ENCODE peak calls at places on chromosomes 7 and 10, in six cellular contexts. One of them, this sample, is unnamed.

GRCh38 chr10:95278061-95278988 is 12.5 kb downstream of the PDLIM1 start:
- DNase-seq in NCI-H1105 treated with DMSO at 0.1 percent for 48 hours: no peak
- DNase-seq in iPS-NIHi11: no peak
- DNase-seq in T-helper 9 cell: no peak
- DNase-seq in caudate nucleus: no peak
- DNase-seq in GM23248: peak
- DNase-seq in this sample: peak

GRCh38 chr10:64379898-64380297 is 858.7 kb downstream of the REEP3 start:
- DNase-seq in NCI-H1105 treated with DMSO at 0.1 percent for 48 hours: no peak
- DNase-seq in iPS-NIHi11: no peak
- DNase-seq in T-helper 9 cell: no peak
- DNase-seq in caudate nucleus: no peak
- DNase-seq in GM23248: no peak
- DNase-seq in this sample: peak

GRCh38 chr7:100655908-100656674 is at the start of gene ACTL6B:
- DNase-seq in NCI-H1105 treated with DMSO at 0.1 percent for 48 hours: peak
- DNase-seq in iPS-NIHi11: peak
- DNase-seq in T-helper 9 cell: peak
- DNase-seq in caudate nucleus: peak
- DNase-seq in GM23248: peak
- DNase-seq in this sample: peak

GRCh38 chr7:140656548-140657515 is 15.9 kb upstream of the ADCK2 start:
- DNase-seq in NCI-H1105 treated with DMSO at 0.1 percent for 48 hours: no peak
- DNase-seq in iPS-NIHi11: no peak
- DNase-seq in T-helper 9 cell: no peak
- DNase-seq in caudate nucleus: no peak
- DNase-seq in GM23248: peak
- DNase-seq in this sample: no peak

GRCh38 chr10:75388082-75388481 is 13.5 kb downstream of the ZNF503 start:
- DNase-seq in NCI-H1105 treated with DMSO at 0.1 percent for 48 hours: no peak
- DNase-seq in iPS-NIHi11: no peak
- DNase-seq in T-helper 9 cell: no peak
- DNase-seq in caudate nucleus: no peak
- DNase-seq in GM23248: no peak
- DNase-seq in this sample: no peak

GRCh38 chr7:4631664-4632171 is 50.4 kb upstream of the FOXK1 start:
- DNase-seq in NCI-H1105 treated with DMSO at 0.1 percent for 48 hours: no peak
- DNase-seq in iPS-NIHi11: peak
- DNase-seq in T-helper 9 cell: no peak
- DNase-seq in caudate nucleus: peak
- DNase-seq in GM23248: peak
- DNase-seq in this sample: peak

GRCh38 chr10:25349520-25349919 is 174.7 kb downstream of the GPR158 start:
- DNase-seq in NCI-H1105 treated with DMSO at 0.1 percent for 48 hours: no peak
- DNase-seq in iPS-NIHi11: no peak
- DNase-seq in T-helper 9 cell: no peak
- DNase-seq in caudate nucleus: no peak
- DNase-seq in GM23248: no peak
- DNase-seq in this sample: no peak

GRCh38 chr7:20312562-20312961 is 18.1 kb upstream of the ITGB8 start:
- DNase-seq in NCI-H1105 treated with DMSO at 0.1 percent for 48 hours: no peak
- DNase-seq in iPS-NIHi11: no peak
- DNase-seq in T-helper 9 cell: no peak
- DNase-seq in caudate nucleus: no peak
- DNase-seq in GM23248: no peak
- DNase-seq in this sample: no peak

GRCh38 chr7:42292991-42293521 is 56.0 kb upstream of the GLI3 start:
- DNase-seq in NCI-H1105 treated with DMSO at 0.1 percent for 48 hours: no peak
- DNase-seq in iPS-NIHi11: no peak
- DNase-seq in T-helper 9 cell: no peak
- DNase-seq in caudate nucleus: no peak
- DNase-seq in GM23248: peak
- DNase-seq in this sample: no peak

GRCh38 chr7:141461924-141462323 is 89.3 kb upstream of the AGK start:
- DNase-seq in NCI-H1105 treated with DMSO at 0.1 percent for 48 hours: no peak
- DNase-seq in iPS-NIHi11: no peak
- DNase-seq in T-helper 9 cell: no peak
- DNase-seq in caudate nucleus: no peak
- DNase-seq in GM23248: no peak
- DNase-seq in this sample: no peak

GRCh38 chr7:142496545-142496991 is 238.7 kb upstream of the PRSS58 start:
- DNase-seq in NCI-H1105 treated with DMSO at 0.1 percent for 48 hours: peak
- DNase-seq in iPS-NIHi11: peak
- DNase-seq in T-helper 9 cell: no peak
- DNase-seq in caudate nucleus: no peak
- DNase-seq in GM23248: peak
- DNase-seq in this sample: peak

GRCh38 chr10:130141038-130141437 is 4.8 kb downstream of the GLRX3 start:
- DNase-seq in NCI-H1105 treated with DMSO at 0.1 percent for 48 hours: no peak
- DNase-seq in iPS-NIHi11: no peak
- DNase-seq in T-helper 9 cell: no peak
- DNase-seq in caudate nucleus: no peak
- DNase-seq in GM23248: no peak
- DNase-seq in this sample: no peak

GRCh38 chr10:60979667-60980104 is 35.7 kb upstream of the RHOBTB1 start:
- DNase-seq in NCI-H1105 treated with DMSO at 0.1 percent for 48 hours: no peak
- DNase-seq in iPS-NIHi11: no peak
- DNase-seq in T-helper 9 cell: no peak
- DNase-seq in caudate nucleus: no peak
- DNase-seq in GM23248: no peak
- DNase-seq in this sample: no peak

GRCh38 chr7:31950101-31950755 is 120.0 kb downstream of the PDE1C start:
- DNase-seq in NCI-H1105 treated with DMSO at 0.1 percent for 48 hours: no peak
- DNase-seq in iPS-NIHi11: no peak
- DNase-seq in T-helper 9 cell: no peak
- DNase-seq in caudate nucleus: no peak
- DNase-seq in GM23248: peak
- DNase-seq in this sample: no peak

GRCh38 chr7:2079332-2080068 is 153.2 kb downstream of the MAD1L1 start:
- DNase-seq in NCI-H1105 treated with DMSO at 0.1 percent for 48 hours: no peak
- DNase-seq in iPS-NIHi11: no peak
- DNase-seq in T-helper 9 cell: no peak
- DNase-seq in caudate nucleus: no peak
- DNase-seq in GM23248: no peak
- DNase-seq in this sample: no peak

GRCh38 chr10:14705548-14706234 is 69.0 kb downstream of the FAM107B start:
- DNase-seq in NCI-H1105 treated with DMSO at 0.1 percent for 48 hours: no peak
- DNase-seq in iPS-NIHi11: no peak
- DNase-seq in T-helper 9 cell: no peak
- DNase-seq in caudate nucleus: no peak
- DNase-seq in GM23248: no peak
- DNase-seq in this sample: peak

GRCh38 chr7:148697950-148698396 is 730 bp upstream of the CUL1 start:
- DNase-seq in NCI-H1105 treated with DMSO at 0.1 percent for 48 hours: peak
- DNase-seq in iPS-NIHi11: no peak
- DNase-seq in T-helper 9 cell: no peak
- DNase-seq in caudate nucleus: no peak
- DNase-seq in GM23248: peak
- DNase-seq in this sample: peak

GRCh38 chr7:134587736-134588135 is 38.8 kb downstream of the AKR1B15 start:
- DNase-seq in NCI-H1105 treated with DMSO at 0.1 percent for 48 hours: no peak
- DNase-seq in iPS-NIHi11: no peak
- DNase-seq in T-helper 9 cell: no peak
- DNase-seq in caudate nucleus: no peak
- DNase-seq in GM23248: peak
- DNase-seq in this sample: no peak

GRCh38 chr10:71697938-71698709 is 21.5 kb downstream of the C10orf105 start:
- DNase-seq in NCI-H1105 treated with DMSO at 0.1 percent for 48 hours: no peak
- DNase-seq in iPS-NIHi11: no peak
- DNase-seq in T-helper 9 cell: peak
- DNase-seq in caudate nucleus: no peak
- DNase-seq in GM23248: no peak
- DNase-seq in this sample: no peak

GRCh38 chr7:55077581-55078410 is 59.0 kb downstream of the EGFR start:
- DNase-seq in NCI-H1105 treated with DMSO at 0.1 percent for 48 hours: no peak
- DNase-seq in iPS-NIHi11: no peak
- DNase-seq in T-helper 9 cell: no peak
- DNase-seq in caudate nucleus: no peak
- DNase-seq in GM23248: no peak
- DNase-seq in this sample: no peak

GRCh38 chr10:109205929-109206585 is 717.3 kb downstream of the XPNPEP1 start:
- DNase-seq in NCI-H1105 treated with DMSO at 0.1 percent for 48 hours: no peak
- DNase-seq in iPS-NIHi11: no peak
- DNase-seq in T-helper 9 cell: no peak
- DNase-seq in caudate nucleus: no peak
- DNase-seq in GM23248: peak
- DNase-seq in this sample: no peak

GRCh38 chr7:35508623-35509400 is 186.1 kb downstream of the HERPUD2 start:
- DNase-seq in NCI-H1105 treated with DMSO at 0.1 percent for 48 hours: no peak
- DNase-seq in iPS-NIHi11: no peak
- DNase-seq in T-helper 9 cell: no peak
- DNase-seq in caudate nucleus: no peak
- DNase-seq in GM23248: no peak
- DNase-seq in this sample: no peak

GRCh38 chr7:70654146-70654545 is 477.8 kb upstream of the GALNT17 start:
- DNase-seq in NCI-H1105 treated with DMSO at 0.1 percent for 48 hours: no peak
- DNase-seq in iPS-NIHi11: no peak
- DNase-seq in T-helper 9 cell: no peak
- DNase-seq in caudate nucleus: no peak
- DNase-seq in GM23248: no peak
- DNase-seq in this sample: no peak

GRCh38 chr7:140330128-140330527 is 68.2 kb downstream of the SLC37A3 start:
- DNase-seq in NCI-H1105 treated with DMSO at 0.1 percent for 48 hours: peak
- DNase-seq in iPS-NIHi11: no peak
- DNase-seq in T-helper 9 cell: no peak
- DNase-seq in caudate nucleus: no peak
- DNase-seq in GM23248: no peak
- DNase-seq in this sample: no peak

GRCh38 chr7:52273685-52274610 is 761.5 kb upstream of the POM121L12 start:
- DNase-seq in NCI-H1105 treated with DMSO at 0.1 percent for 48 hours: no peak
- DNase-seq in iPS-NIHi11: peak
- DNase-seq in T-helper 9 cell: no peak
- DNase-seq in caudate nucleus: no peak
- DNase-seq in GM23248: no peak
- DNase-seq in this sample: peak

GRCh38 chr10:49569031-49569765 is 30.3 kb upstream of the ERCC6 start:
- DNase-seq in NCI-H1105 treated with DMSO at 0.1 percent for 48 hours: no peak
- DNase-seq in iPS-NIHi11: no peak
- DNase-seq in T-helper 9 cell: no peak
- DNase-seq in caudate nucleus: no peak
- DNase-seq in GM23248: peak
- DNase-seq in this sample: no peak

GRCh38 chr10:133006202-133006601 is 63.8 kb upstream of the CFAP46 start:
- DNase-seq in NCI-H1105 treated with DMSO at 0.1 percent for 48 hours: no peak
- DNase-seq in iPS-NIHi11: no peak
- DNase-seq in T-helper 9 cell: no peak
- DNase-seq in caudate nucleus: no peak
- DNase-seq in GM23248: no peak
- DNase-seq in this sample: no peak

This sample was measured in GM23338.